ENCODE peak calls at places on chromosomes 13 and 19, in eight cellular contexts. I is GM13977, H is mucosa of descending colon, R is adrenal gland, E is type B pancreatic cell, S is left lung, P is cardiac fibroblast, X is foreskin fibroblast. U is an unnamed sample.

GRCh38 chr19:55605637-55606470 is at the start of gene ZNF865:
- DNase-seq in I (peak; percentile 83), H (peak; percentile 79), R (peak; percentile 83), E (no peak), S (peak; percentile 83), P (peak; percentile 91), X (peak; percentile 93), U (peak; percentile 85)

GRCh38 chr19:1780272-1780957 is 27.1 kb downstream of the ONECUT3 start:
- DNase-seq in I (peak; percentile 32), H (no peak), R (no peak), E (no peak), S (no peak), P (peak; percentile 43), X (peak; percentile 59), U (no peak)

GRCh38 chr13:103694033-103694432 is 627.8 kb upstream of the SLC10A2 start:
- DNase-seq in I (no peak), H (no peak), R (no peak), E (no peak), S (no peak), P (no peak), X (no peak), U (no peak)

GRCh38 chr19:58392945-58393724 is 2.3 kb upstream of the RNF225 start:
- DNase-seq in I (no peak), H (no peak), R (no peak), E (no peak), S (no peak), P (no peak), X (no peak), U (no peak)

GRCh38 chr19:10677796-10678195 is 23.4 kb upstream of the QTRT1 start:
- DNase-seq in I (no peak), H (no peak), R (no peak), E (no peak), S (peak; percentile 37), P (no peak), X (no peak), U (no peak)

GRCh38 chr13:32019612-32020233 is 11.9 kb upstream of the FRY start:
- DNase-seq in I (peak; percentile 70), H (no peak), R (peak; percentile 38), E (no peak), S (no peak), P (peak; percentile 78), X (peak; percentile 82), U (peak; percentile 71)

GRCh38 chr19:35717665-35718344 is at the start of gene KMT2B:
- DNase-seq in I (peak; percentile 99), H (peak; percentile 96), R (no peak), E (peak; percentile 97), S (peak; percentile 98), P (no peak), X (no peak), U (peak; percentile 99)

GRCh38 chr19:19352823-19353222 is 32.2 kb downstream of the MAU2 start:
- DNase-seq in I (no peak), H (no peak), R (no peak), E (no peak), S (peak; percentile 65), P (no peak), X (no peak), U (no peak)

GRCh38 chr13:32837973-32838940 is 178.0 kb upstream of the KL start:
- DNase-seq in I (no peak), H (no peak), R (no peak), E (no peak), S (no peak), P (no peak), X (no peak), U (no peak)

GRCh38 chr19:14550201-14550754 is 20.9 kb downstream of the TECR start:
- DNase-seq in I (no peak), H (peak; percentile 90), R (peak; percentile 70), E (no peak), S (peak; percentile 63), P (no peak), X (no peak), U (peak; percentile 49)

GRCh38 chr13:74406439-74406838 is 272.2 kb upstream of the KLF12 start:
- DNase-seq in I (no peak), H (no peak), R (no peak), E (no peak), S (no peak), P (peak; percentile 16), X (peak; percentile 13), U (no peak)

GRCh38 chr19:9610484-9611113 is 10.4 kb downstream of the ZNF561 start:
- DNase-seq in I (no peak), H (no peak), R (no peak), E (no peak), S (no peak), P (peak; percentile 14), X (no peak), U (no peak)

GRCh38 chr13:43003010-43003409 is 11.0 kb upstream of the EPSTI1 start:
- DNase-seq in I (no peak), H (no peak), R (no peak), E (no peak), S (no peak), P (no peak), X (peak; percentile 59), U (no peak)

GRCh38 chr13:102091231-102091630 is 310.6 kb downstream of the FGF14 start:
- DNase-seq in I (no peak), H (no peak), R (no peak), E (no peak), S (no peak), P (peak; percentile 1), X (peak; percentile 13), U (no peak)

GRCh38 chr19:42175952-42176648 is 41.4 kb downstream of the DEDD2 start:
- DNase-seq in I (no peak), H (no peak), R (peak; percentile 27), E (no peak), S (no peak), P (peak; percentile 26), X (peak; percentile 59), U (no peak)

GRCh38 chr13:80783926-80784325 is 443.0 kb upstream of the SPRY2 start:
- DNase-seq in I (no peak), H (no peak), R (no peak), E (no peak), S (no peak), P (peak; percentile 44), X (peak; percentile 8), U (no peak)

GRCh38 chr13:93805736-93806135 is 579.1 kb downstream of the GPC6 start:
- DNase-seq in I (no peak), H (no peak), R (no peak), E (no peak), S (no peak), P (no peak), X (no peak), U (no peak)

GRCh38 chr13:50917572-50917971 is 8.0 kb downstream of the RNASEH2B start:
- DNase-seq in I (no peak), H (no peak), R (no peak), E (no peak), S (no peak), P (no peak), X (peak; percentile 9), U (no peak)

GRCh38 chr13:42039946-42040729 is 8.3 kb upstream of the DGKH start:
- DNase-seq in I (peak; percentile 98), H (peak; percentile 96), R (peak; percentile 90), E (peak; percentile 87), S (peak; percentile 96), P (peak; percentile 84), X (peak; percentile 95), U (peak; percentile 99)

GRCh38 chr13:29039212-29039611 is 219.1 kb downstream of the MTUS2 start:
- DNase-seq in I (no peak), H (no peak), R (no peak), E (no peak), S (no peak), P (no peak), X (no peak), U (no peak)

DNA sequence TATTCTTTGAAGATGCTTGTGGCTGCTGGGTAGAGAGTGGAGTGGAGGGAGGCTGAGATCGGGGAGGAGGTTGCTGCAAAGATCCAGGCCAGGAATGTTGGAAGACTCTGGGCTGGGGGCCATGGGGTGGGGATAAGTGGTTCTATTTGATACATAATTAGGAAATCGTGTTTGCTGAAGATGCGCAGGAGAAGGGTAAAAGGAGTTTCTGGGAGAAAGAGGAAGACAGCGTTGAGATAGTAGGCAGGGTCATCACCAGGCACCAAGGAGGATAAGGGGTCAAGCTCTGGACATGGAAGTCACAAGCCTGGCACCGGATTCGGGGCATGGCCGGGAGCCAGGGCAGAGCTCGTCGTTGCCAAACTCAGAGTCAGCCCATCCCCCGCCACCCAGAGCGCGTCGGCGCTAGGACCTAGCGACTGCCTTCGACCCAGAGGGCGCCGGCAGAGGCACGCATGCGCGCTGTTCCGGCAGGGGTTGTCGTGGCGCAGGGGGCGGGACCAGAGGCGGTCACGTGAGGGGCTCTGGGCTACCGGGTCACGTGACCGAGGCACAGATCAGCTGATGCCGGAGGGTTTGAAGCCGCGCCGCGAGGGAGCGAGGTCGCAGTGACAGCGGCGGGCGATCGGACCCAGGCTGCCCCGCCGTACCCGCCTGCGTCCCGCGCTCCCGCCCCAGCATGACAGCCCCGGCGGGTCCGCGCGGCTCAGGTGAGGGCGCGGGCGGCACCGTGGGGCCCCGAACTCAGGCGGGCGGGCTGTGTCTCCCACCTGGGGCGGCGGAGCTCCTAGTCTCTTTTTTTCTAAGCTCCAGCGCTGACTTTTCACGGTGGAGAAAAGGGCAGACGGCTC is at the start of gene MCOLN1:
- DNase-seq in I (peak; percentile 100), H (peak; percentile 100), R (peak; percentile 100), E (peak; percentile 100), S (peak; percentile 100), P (peak; percentile 97), X (peak; percentile 99), U (peak; percentile 100)
- TF ChIP-seq CTCF in I (no peak), H (no peak), R (no peak), E (no peak), S (no peak), P (no peak), X (no peak), U (no peak)

DNA sequence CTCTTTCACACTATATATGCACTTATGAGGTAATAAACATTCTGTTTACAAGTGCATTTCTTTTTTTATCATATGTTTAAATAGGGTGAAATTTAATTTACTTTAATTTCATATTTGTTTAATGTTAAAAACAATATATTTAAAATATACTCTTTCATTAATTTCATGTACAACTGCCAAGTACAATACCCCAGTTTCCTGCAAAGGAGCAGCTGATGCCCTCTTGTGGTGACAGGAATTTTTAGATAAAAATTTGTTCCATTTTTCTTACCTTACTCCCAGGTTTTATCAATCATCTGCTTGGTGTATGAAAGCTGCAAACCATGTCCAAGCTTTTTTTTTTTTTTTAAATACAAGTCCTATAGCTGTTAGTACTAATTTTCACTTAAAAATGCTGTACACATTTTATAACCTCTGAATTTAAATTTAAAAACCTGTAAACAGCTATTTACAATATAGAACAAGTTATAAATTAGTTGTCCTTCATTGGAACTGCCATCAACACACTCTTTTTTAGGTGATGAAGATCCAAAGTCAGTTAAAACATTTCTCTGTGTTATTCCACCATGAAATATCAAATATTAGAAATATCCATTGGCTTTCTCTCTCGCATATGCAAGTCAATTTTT is 4.9 kb downstream of the PCDH20 start:
- DNase-seq in I (peak; percentile 38), H (no peak), R (no peak), E (no peak), S (no peak), P (peak; percentile 34), X (no peak), U (peak; percentile 31)
- TF ChIP-seq CTCF in I (peak; percentile 50), H (no peak), R (peak; percentile 47), E (peak; percentile 83), S (no peak), P (peak; percentile 41), X (peak; percentile 40), U (no peak)

GRCh38 chr19:48836089-48837017 is at the start of gene HSD17B14:
- DNase-seq in I (no peak), H (no peak), R (peak; percentile 67), E (peak; percentile 73), S (peak; percentile 80), P (no peak), X (peak; percentile 25), U (no peak)
- TF ChIP-seq CTCF in I (no peak), H (peak; percentile 20), R (peak; percentile 36), E (peak; percentile 47), S (no peak), P (no peak), X (no peak), U (no peak)

GRCh38 chr13:45473627-45474026 is 8.9 kb downstream of the COG3 start:
- DNase-seq in I (peak; percentile 27), H (no peak), R (no peak), E (no peak), S (no peak), P (no peak), X (no peak), U (no peak)
- TF ChIP-seq CTCF in I (peak; percentile 43), H (no peak), R (no peak), E (peak; percentile 55), S (no peak), P (peak; percentile 26), X (no peak), U (peak; percentile 22)